ENCODE peak calls at places on chromosome 16, in six cellular contexts. N, R, I, S, O and F are unnamed samples.

GRCh38 chr16:62891-63290 is 9.3 kb downstream of the SNRNP25 start:
- DNase-seq in S (no peak), O (no peak), R (no peak), I (no peak), N (no peak), F (no peak)

GRCh38 chr16:17469011-17469741 is 1.6 kb downstream of the XYLT1 start:
- DNase-seq in I (no peak), S (no peak), R (no peak), N (no peak), O (no peak), F (peak; percentile 42)

GRCh38 chr16:57645691-57646387 is 17.4 kb downstream of the ADGRG1 start:
- DNase-seq in I (no peak), R (no peak), O (peak; percentile 60), N (no peak), S (peak; percentile 85), F (no peak)

GRCh38 chr16:13012591-13012990 is 111.2 kb downstream of the SHISA9 start:
- DNase-seq in I (no peak), O (no peak), S (no peak), R (no peak), N (no peak), F (no peak)

GRCh38 chr16:69476920-69477418 is 52.5 kb downstream of the CYB5B start:
- DNase-seq in R (no peak), S (no peak), I (no peak), O (no peak), N (no peak), F (no peak)

GRCh38 chr16:23408242-23409201 is 44.5 kb downstream of the COG7 start:
- DNase-seq in I (no peak), O (peak; percentile 49), N (no peak), S (peak; percentile 47), R (no peak), F (peak; percentile 70)

GRCh38 chr16:88638323-88639230 is at the start of gene IL17C:
- DNase-seq in R (no peak), S (no peak), I (peak; percentile 76), N (no peak), O (no peak), F (peak; percentile 79)

GRCh38 chr16:57540387-57540786 is 2.1 kb upstream of the ADGRG5 start:
- DNase-seq in I (peak; percentile 10), N (no peak), S (no peak), R (no peak), O (no peak), F (peak; percentile 6)

GRCh38 chr16:27264151-27264550 is 4.4 kb downstream of the NSMCE1 start:
- DNase-seq in O (no peak), R (no peak), N (no peak), S (no peak), I (no peak), F (no peak)

GRCh38 chr16:23256440-23256839 is 45.7 kb upstream of the SCNN1B start:
- DNase-seq in S (no peak), I (no peak), R (no peak), N (no peak), O (no peak), F (peak; percentile 44)

GRCh38 chr16:66649636-66650205 is 45.2 kb downstream of the CMTM3 start:
- DNase-seq in I (no peak), R (no peak), O (no peak), S (no peak), N (no peak), F (peak; percentile 42)

GRCh38 chr16:70523621-70524405 is at the start of gene SF3B3:
- DNase-seq in R (peak; percentile 34), O (no peak), N (peak; percentile 67), S (peak; percentile 74), I (peak; percentile 70), F (peak; percentile 71)

GRCh38 chr16:82638095-82638798 is 11.5 kb downstream of the CDH13 start:
- DNase-seq in I (no peak), N (no peak), R (no peak), S (no peak), O (no peak), F (no peak)
- H3K4me1 ChIP-seq in I (no peaks in the 10 kb centered on the region), N (peaks cover 15% of the 10 kb centered on the region), R (no peaks in the 10 kb centered on the region), S (peaks cover 70% of the 10 kb centered on the region), O (peaks cover 97% of the 10 kb centered on the region), F (no peaks in the 10 kb centered on the region)

DNA sequence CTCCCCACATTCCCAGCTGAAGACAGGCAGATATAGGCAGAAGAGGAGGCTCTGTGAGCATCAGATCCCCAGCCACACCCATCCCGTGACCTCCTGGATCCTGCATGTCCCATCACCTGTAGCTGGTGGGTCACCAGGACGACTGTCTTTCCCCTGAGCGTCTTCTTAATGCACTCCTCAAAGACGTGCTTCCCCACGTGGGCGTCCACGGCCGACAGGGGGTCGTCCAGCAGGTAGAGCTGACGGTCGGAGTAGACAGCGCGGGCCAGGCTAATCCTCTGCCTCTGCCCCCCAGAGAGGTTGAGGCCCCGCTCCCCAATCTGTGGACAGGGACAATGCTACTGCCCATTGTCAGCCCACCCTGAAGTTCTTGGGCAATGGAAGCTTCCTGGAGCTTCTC is 40.5 kb downstream of the ABCC12 start:
- DNase-seq in I (no peak), N (no peak), S (no peak), O (no peak), R (no peak), F (no peak)
- H3K27ac ChIP-seq in I (no peak overlapping the region), N (no peak overlapping the region), S (no peak overlapping the region), O (no peak overlapping the region), R (no peak overlapping the region), F (no peak overlapping the region)

DNA sequence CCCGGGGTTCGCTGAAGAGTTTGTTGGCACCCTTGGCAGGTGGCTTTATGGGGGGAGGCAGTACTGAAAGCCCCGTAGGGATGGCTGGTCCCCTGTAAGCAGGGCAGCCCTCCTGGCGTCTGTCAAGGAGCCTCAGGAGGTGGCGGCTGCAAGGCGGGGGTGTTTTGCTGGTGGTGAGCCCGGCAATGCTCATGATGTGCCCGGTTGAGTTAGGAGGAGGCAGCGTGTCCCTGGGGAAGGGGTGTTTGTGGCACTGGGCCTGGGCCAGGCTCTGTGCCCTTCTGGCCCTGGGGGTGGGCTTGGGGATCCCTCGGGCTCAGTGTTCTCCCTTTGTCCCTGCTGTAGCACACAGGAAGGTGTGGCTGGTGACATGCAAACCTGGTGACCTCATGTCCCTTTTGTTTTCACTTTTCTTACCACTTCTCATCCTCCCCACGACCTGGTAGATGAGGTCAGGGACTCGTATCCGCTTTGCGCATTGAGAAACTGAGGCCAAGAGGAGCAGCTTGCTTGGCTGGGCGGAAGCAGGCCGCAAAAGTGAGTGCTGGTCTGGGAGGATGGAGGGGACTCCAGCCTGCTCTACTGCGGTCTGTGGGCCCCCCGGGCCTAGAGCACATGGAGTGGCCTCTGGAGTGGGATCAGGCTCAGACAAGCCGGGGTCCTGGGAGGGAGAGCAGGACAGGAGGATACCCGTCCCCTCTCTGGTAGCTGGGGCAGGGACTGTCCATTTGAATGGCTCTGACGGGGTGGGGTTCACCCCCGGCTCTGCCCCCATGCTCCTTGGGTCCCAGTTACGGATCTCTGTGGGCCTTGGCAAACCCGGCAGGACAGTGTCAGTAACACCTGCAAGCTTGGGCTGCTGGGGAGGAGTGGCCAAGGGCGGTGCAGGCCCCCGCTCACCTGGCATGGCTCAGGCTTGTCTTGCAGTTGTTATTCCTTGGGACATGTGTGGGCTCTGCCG is 2.2 kb downstream of the SNN start:
- DNase-seq in R (no peak), S (no peak), I (peak; percentile 72), N (no peak), O (no peak), F (no peak)
- H3K4me1 ChIP-seq in R (peaks cover 62% of the 10 kb centered on the region), S (peaks cover 69% of the 10 kb centered on the region), I (peaks cover 44% of the 10 kb centered on the region), N (no peaks in the 10 kb centered on the region), O (peaks cover 75% of the 10 kb centered on the region), F (no peaks in the 10 kb centered on the region)

GRCh38 chr16:55265926-55266325 is 58.1 kb upstream of the IRX6 start:
- DNase-seq in S (no peak), R (no peak), O (no peak), I (no peak), N (no peak), F (no peak)

GRCh38 chr16:55263271-55264250 is 60.4 kb upstream of the IRX6 start:
- DNase-seq in S (no peak), I (no peak), O (no peak), R (no peak), N (no peak), F (no peak)

GRCh38 chr16:55261301-55261700 is 62.7 kb upstream of the IRX6 start:
- DNase-seq in R (no peak), S (no peak), N (no peak), O (no peak), I (no peak), F (no peak)

GRCh38 chr16:55264949-55265348 is 59.1 kb upstream of the IRX6 start:
- DNase-seq in O (no peak), I (no peak), R (no peak), N (peak; percentile 29), S (no peak), F (no peak)
- H3K27ac ChIP-seq in O (no peak overlapping the region), I (no peak overlapping the region), R (no peak overlapping the region), N (no peak overlapping the region), S (no peak overlapping the region), F (no peak overlapping the region)

DNA sequence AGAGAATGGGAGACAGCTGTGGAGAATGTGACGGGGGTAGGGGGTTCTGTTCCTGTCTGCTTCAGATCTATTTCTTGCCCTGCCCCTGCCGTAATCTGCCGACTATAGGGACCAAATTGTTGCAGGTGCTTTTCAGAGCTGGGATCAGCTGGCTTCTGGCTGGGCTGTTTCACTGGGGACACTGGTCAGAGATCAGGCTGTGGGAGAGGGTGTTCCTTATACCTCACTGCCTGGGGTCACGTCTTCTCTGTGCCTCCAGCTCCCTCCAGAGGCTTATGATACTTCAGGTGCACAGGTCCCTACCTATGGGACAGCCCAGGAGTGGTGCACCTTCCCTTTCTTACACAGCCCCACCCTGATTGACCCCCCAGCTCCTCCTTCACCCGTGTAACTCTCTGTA is 514.9 kb upstream of the GOT2 start:
- DNase-seq in R (no peak), I (no peak), O (no peak), S (no peak), N (no peak), F (no peak)
- H3K4me1 ChIP-seq in R (no peaks in the 10 kb centered on the region), I (no peaks in the 10 kb centered on the region), O (no peaks in the 10 kb centered on the region), S (no peaks in the 10 kb centered on the region), N (no peaks in the 10 kb centered on the region), F (no peaks in the 10 kb centered on the region)